ENCODE peak calls at places on chromosomes 16 and 17, in four cellular contexts. One of them, this sample, is unnamed.

GRCh38 chr17:5769936-5770335 is 185.6 kb upstream of the NLRP1 start:
- DNase-seq in endothelial cell of umbilical vein: peak
- DNase-seq in PC-9: no peak
- DNase-seq in psoas muscle: no peak
- DNase-seq in this sample: no peak

GRCh38 chr16:14409563-14409962 is 220.5 kb downstream of the PARN start:
- DNase-seq in endothelial cell of umbilical vein: no peak
- DNase-seq in PC-9: peak
- DNase-seq in psoas muscle: peak
- DNase-seq in this sample: peak

GRCh38 chr16:78122774-78123315 is 23.4 kb downstream of the WWOX start:
- DNase-seq in endothelial cell of umbilical vein: peak
- DNase-seq in PC-9: no peak
- DNase-seq in psoas muscle: peak
- DNase-seq in this sample: peak

GRCh38 chr17:39706921-39707337 is 7.1 kb downstream of the ERBB2 start:
- DNase-seq in endothelial cell of umbilical vein: no peak
- DNase-seq in PC-9: peak
- DNase-seq in psoas muscle: no peak
- DNase-seq in this sample: no peak

GRCh38 chr16:67278773-67279295 is 498 bp upstream of the PLEKHG4 start:
- DNase-seq in endothelial cell of umbilical vein: no peak
- DNase-seq in PC-9: peak
- DNase-seq in psoas muscle: peak
- DNase-seq in this sample: no peak

GRCh38 chr16:86508947-86509758 is 1.2 kb upstream of the FOXF1 start:
- DNase-seq in endothelial cell of umbilical vein: peak
- DNase-seq in PC-9: peak
- DNase-seq in psoas muscle: peak
- DNase-seq in this sample: no peak

GRCh38 chr16:3954411-3954921 is 74.0 kb upstream of the CREBBP start:
- DNase-seq in endothelial cell of umbilical vein: no peak
- DNase-seq in PC-9: no peak
- DNase-seq in psoas muscle: no peak
- DNase-seq in this sample: no peak

GRCh38 chr16:67666032-67666537 is 465 bp downstream of the ENKD1 start:
- DNase-seq in endothelial cell of umbilical vein: peak
- DNase-seq in PC-9: no peak
- DNase-seq in psoas muscle: peak
- DNase-seq in this sample: no peak

GRCh38 chr16:30660424-30661251 is 2.4 kb downstream of the FBRS start:
- DNase-seq in endothelial cell of umbilical vein: peak
- DNase-seq in PC-9: no peak
- DNase-seq in psoas muscle: no peak
- DNase-seq in this sample: no peak

GRCh38 chr16:648071-648785 is 937 bp upstream of the WDR90 start:
- DNase-seq in endothelial cell of umbilical vein: no peak
- DNase-seq in PC-9: peak
- DNase-seq in psoas muscle: no peak
- DNase-seq in this sample: no peak

GRCh38 chr17:30244853-30245385 is 9.4 kb upstream of the SLC6A4 start:
- DNase-seq in endothelial cell of umbilical vein: no peak
- DNase-seq in PC-9: no peak
- DNase-seq in psoas muscle: no peak
- DNase-seq in this sample: peak

GRCh38 chr16:73064227-73064995 is 16.5 kb upstream of the ZFHX3 start:
- DNase-seq in endothelial cell of umbilical vein: peak
- DNase-seq in PC-9: no peak
- DNase-seq in psoas muscle: no peak
- DNase-seq in this sample: peak

GRCh38 chr17:52383493-52384100 is 225.1 kb upstream of the CA10 start:
- DNase-seq in endothelial cell of umbilical vein: peak
- DNase-seq in PC-9: peak
- DNase-seq in psoas muscle: no peak
- DNase-seq in this sample: no peak

GRCh38 chr16:71439531-71439930 is 2.3 kb downstream of the TLE7 start:
- DNase-seq in endothelial cell of umbilical vein: no peak
- DNase-seq in PC-9: no peak
- DNase-seq in psoas muscle: no peak
- DNase-seq in this sample: no peak

GRCh38 chr17:22310717-22311686 is 618.7 kb downstream of the KCNJ18 start:
- DNase-seq in endothelial cell of umbilical vein: no peak
- DNase-seq in PC-9: no peak
- DNase-seq in psoas muscle: no peak
- DNase-seq in this sample: no peak

GRCh38 chr17:65633988-65634387 is 72.5 kb upstream of the AXIN2 start:
- DNase-seq in endothelial cell of umbilical vein: peak
- DNase-seq in PC-9: no peak
- DNase-seq in psoas muscle: no peak
- DNase-seq in this sample: no peak

GRCh38 chr17:67492251-67492740 is 115.2 kb downstream of the PITPNC1 start:
- DNase-seq in endothelial cell of umbilical vein: no peak
- DNase-seq in PC-9: no peak
- DNase-seq in psoas muscle: no peak
- DNase-seq in this sample: no peak

GRCh38 chr17:50206604-50207293 is 5.3 kb upstream of the COL1A1 start:
- DNase-seq in endothelial cell of umbilical vein: no peak
- DNase-seq in PC-9: no peak
- DNase-seq in psoas muscle: peak
- DNase-seq in this sample: no peak

GRCh38 chr16:87017388-87018012 is 299.7 kb downstream of the C16orf95 start:
- DNase-seq in endothelial cell of umbilical vein: peak
- DNase-seq in PC-9: no peak
- DNase-seq in psoas muscle: no peak
- DNase-seq in this sample: peak

GRCh38 chr17:13593021-13593751 is 8.5 kb downstream of the HS3ST3A1 start:
- DNase-seq in endothelial cell of umbilical vein: no peak
- DNase-seq in PC-9: no peak
- DNase-seq in psoas muscle: no peak
- DNase-seq in this sample: no peak

GRCh38 chr16:49776085-49776501 is 79.8 kb downstream of the ZNF423 start:
- DNase-seq in endothelial cell of umbilical vein: peak
- DNase-seq in PC-9: no peak
- DNase-seq in psoas muscle: peak
- DNase-seq in this sample: no peak

GRCh38 chr16:22425847-22426246 is 51.4 kb upstream of the CDR2 start:
- DNase-seq in endothelial cell of umbilical vein: no peak
- DNase-seq in PC-9: no peak
- DNase-seq in psoas muscle: no peak
- DNase-seq in this sample: no peak

GRCh38 chr17:1590031-1590746 is 27.6 kb upstream of the PITPNA start:
- DNase-seq in endothelial cell of umbilical vein: peak
- DNase-seq in PC-9: peak
- DNase-seq in psoas muscle: peak
- DNase-seq in this sample: peak

GRCh38 chr16:58109330-58109729 is 19.9 kb downstream of the CFAP20 start:
- DNase-seq in endothelial cell of umbilical vein: no peak
- DNase-seq in PC-9: no peak
- DNase-seq in psoas muscle: no peak
- DNase-seq in this sample: no peak

GRCh38 chr16:58109881-58110280 is 19.3 kb downstream of the CFAP20 start:
- DNase-seq in endothelial cell of umbilical vein: no peak
- DNase-seq in PC-9: no peak
- DNase-seq in psoas muscle: no peak
- DNase-seq in this sample: no peak

GRCh38 chr16:58110590-58111330 is 18.4 kb downstream of the CFAP20 start:
- DNase-seq in endothelial cell of umbilical vein: no peak
- DNase-seq in PC-9: no peak
- DNase-seq in psoas muscle: no peak
- DNase-seq in this sample: no peak

GRCh38 chr16:58105619-58106018 is 23.6 kb downstream of the CFAP20 start:
- DNase-seq in endothelial cell of umbilical vein: peak
- DNase-seq in PC-9: no peak
- DNase-seq in psoas muscle: no peak
- DNase-seq in this sample: no peak

GRCh38 chr16:58107228-58107627 is 22.0 kb downstream of the CFAP20 start:
- DNase-seq in endothelial cell of umbilical vein: no peak
- DNase-seq in PC-9: no peak
- DNase-seq in psoas muscle: no peak
- DNase-seq in this sample: no peak
- TF ChIP-seq CTCF in endothelial cell of umbilical vein: no peak
- TF ChIP-seq CTCF in PC-9: no peak
- TF ChIP-seq CTCF in psoas muscle: no peak
- TF ChIP-seq CTCF in this sample: peak

GRCh38 chr16:88451586-88452484 is 1.2 kb upstream of the ZFPM1 start:
- DNase-seq in endothelial cell of umbilical vein: peak
- DNase-seq in PC-9: no peak
- DNase-seq in psoas muscle: no peak
- DNase-seq in this sample: no peak
- H3K4me3 ChIP-seq in endothelial cell of umbilical vein: no peak
- H3K4me3 ChIP-seq in PC-9: peak
- H3K4me3 ChIP-seq in psoas muscle: peak
- H3K4me3 ChIP-seq in this sample: peak

GRCh38 chr17:31549121-31549524 is 157.6 kb downstream of the RAB11FIP4 start:
- DNase-seq in endothelial cell of umbilical vein: peak
- DNase-seq in PC-9: no peak
- DNase-seq in psoas muscle: no peak
- DNase-seq in this sample: no peak

GRCh38 chr17:31548709-31549108 is 157.2 kb downstream of the RAB11FIP4 start:
- DNase-seq in endothelial cell of umbilical vein: no peak
- DNase-seq in PC-9: no peak
- DNase-seq in psoas muscle: no peak
- DNase-seq in this sample: no peak

GRCh38 chr17:31549525-31550388 is 158.3 kb downstream of the RAB11FIP4 start:
- DNase-seq in endothelial cell of umbilical vein: peak
- DNase-seq in PC-9: peak
- DNase-seq in psoas muscle: peak
- DNase-seq in this sample: peak

GRCh38 chr17:31552568-31552967 is 161.1 kb downstream of the RAB11FIP4 start:
- DNase-seq in endothelial cell of umbilical vein: no peak
- DNase-seq in PC-9: no peak
- DNase-seq in psoas muscle: no peak
- DNase-seq in this sample: no peak

DNA sequence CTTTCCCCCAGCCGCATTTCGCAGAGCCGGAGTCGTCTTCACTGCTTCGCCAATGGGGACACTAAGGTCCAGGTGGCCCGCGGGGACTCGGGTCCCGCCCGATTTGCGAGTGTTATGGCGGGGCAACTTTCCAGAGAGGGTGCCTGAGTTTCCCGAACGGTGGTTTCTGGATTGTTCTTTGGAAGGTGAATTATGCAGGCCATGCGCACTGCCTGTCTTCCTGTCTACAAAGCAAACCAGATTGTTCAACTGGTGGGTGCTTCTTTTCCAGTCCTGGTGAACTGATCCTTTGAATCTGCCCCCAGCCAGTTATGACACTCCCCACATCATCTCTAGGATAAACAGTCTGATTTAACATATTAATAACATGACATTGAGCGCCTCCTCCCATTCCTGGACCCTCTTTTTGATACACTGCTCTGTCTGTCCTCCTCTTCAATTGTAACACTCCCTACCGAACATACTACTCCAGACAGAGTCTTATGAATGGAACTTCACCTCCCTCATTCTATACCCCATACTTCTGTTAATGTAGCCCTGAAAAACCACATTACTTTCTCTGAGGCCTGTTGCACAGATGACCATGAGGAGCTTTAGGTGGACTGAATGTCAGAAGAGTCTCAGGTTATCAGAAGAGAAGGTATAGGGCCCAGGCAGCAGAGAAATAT is 159.0 kb downstream of the RAB11FIP4 start:
- DNase-seq in endothelial cell of umbilical vein: peak
- DNase-seq in PC-9: no peak
- DNase-seq in psoas muscle: no peak
- DNase-seq in this sample: no peak
- TF ChIP-seq CTCF in endothelial cell of umbilical vein: no peak
- TF ChIP-seq CTCF in PC-9: no peak
- TF ChIP-seq CTCF in psoas muscle: no peak
- TF ChIP-seq CTCF in this sample: no peak

GRCh38 chr17:7626307-7626706 is 1.3 kb downstream of the SAT2 start:
- DNase-seq in endothelial cell of umbilical vein: no peak
- DNase-seq in PC-9: no peak
- DNase-seq in psoas muscle: no peak
- DNase-seq in this sample: no peak
- H3K4me3 ChIP-seq in endothelial cell of umbilical vein: no peak
- H3K4me3 ChIP-seq in PC-9: no peak
- H3K4me3 ChIP-seq in psoas muscle: peak
- H3K4me3 ChIP-seq in this sample: peak

DNA sequence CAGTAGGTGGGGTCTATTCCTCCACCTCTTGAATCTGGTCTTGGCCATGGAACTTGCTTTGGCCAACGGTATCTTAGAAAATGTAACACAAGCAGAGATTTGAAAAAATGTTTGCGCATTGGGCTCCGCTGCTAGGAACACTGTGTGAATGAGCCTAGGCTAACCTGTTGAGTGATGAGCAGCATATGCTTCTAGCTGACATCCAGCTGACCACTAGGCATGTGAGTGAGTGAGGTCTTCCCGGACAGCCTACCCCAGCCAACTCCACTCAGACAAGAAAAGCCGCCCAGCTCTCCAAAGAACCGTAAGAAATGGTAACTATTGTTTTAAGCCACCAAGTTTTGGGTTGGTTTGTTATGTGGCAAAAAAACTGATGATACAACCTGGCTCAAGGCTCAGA is 31.4 kb upstream of the BCO1 start:
- DNase-seq in endothelial cell of umbilical vein: no peak
- DNase-seq in PC-9: no peak
- DNase-seq in psoas muscle: no peak
- DNase-seq in this sample: no peak
- TF ChIP-seq CTCF in endothelial cell of umbilical vein: no peak
- TF ChIP-seq CTCF in PC-9: no peak
- TF ChIP-seq CTCF in psoas muscle: no peak
- TF ChIP-seq CTCF in this sample: no peak

GRCh38 chr17:7858487-7858832 is 657 bp downstream of the CYB5D1 start:
- DNase-seq in endothelial cell of umbilical vein: peak
- DNase-seq in PC-9: peak
- DNase-seq in psoas muscle: peak
- DNase-seq in this sample: no peak

GRCh38 chr17:7857724-7858486 is at the start of gene CYB5D1:
- DNase-seq in endothelial cell of umbilical vein: peak
- DNase-seq in PC-9: peak
- DNase-seq in psoas muscle: peak
- DNase-seq in this sample: peak

GRCh38 chr17:7864995-7865650 is 7.3 kb downstream of the CYB5D1 start:
- DNase-seq in endothelial cell of umbilical vein: no peak
- DNase-seq in PC-9: no peak
- DNase-seq in psoas muscle: no peak
- DNase-seq in this sample: no peak

GRCh38 chr17:7859028-7859427 is 1.2 kb downstream of the CYB5D1 start:
- DNase-seq in endothelial cell of umbilical vein: no peak
- DNase-seq in PC-9: no peak
- DNase-seq in psoas muscle: no peak
- DNase-seq in this sample: no peak

GRCh38 chr17:7862692-7863437 is 5.1 kb downstream of the CYB5D1 start:
- DNase-seq in endothelial cell of umbilical vein: peak
- DNase-seq in PC-9: peak
- DNase-seq in psoas muscle: no peak
- DNase-seq in this sample: no peak
- H3K4me3 ChIP-seq in endothelial cell of umbilical vein: no peak
- H3K4me3 ChIP-seq in PC-9: no peak
- H3K4me3 ChIP-seq in psoas muscle: no peak
- H3K4me3 ChIP-seq in this sample: no peak

This sample was measured in AG09309.